ENCODE peak calls at places on chromosomes 5 and 9, in four cellular contexts. L, J, Q and D are unnamed samples.
A peak's percentile ranks its signal among the peaks of the same experiment; 100 is the strongest.

GRCh38 chr9:21287280-21287679 is 17.8 kb downstream of the IFNA5 start:
- DNase-seq in L (no peak), J (no peak), Q (no peak), D (no peak)

GRCh38 chr5:109844695-109845094 is 155.0 kb downstream of the MAN2A1 start:
- DNase-seq in L (no peak), J (no peak), Q (no peak), D (no peak)

GRCh38 chr5:154850255-154851062 is at the start of gene FAXDC2:
- DNase-seq in L (peak; percentile 79), J (peak; percentile 79), Q (peak; percentile 81), D (no peak)

GRCh38 chr9:29039258-29039657 is 1466.0 kb upstream of the C9orf72 start:
- DNase-seq in L (no peak), J (no peak), Q (no peak), D (no peak)

GRCh38 chr5:67059747-67060490 is 136.7 kb downstream of the CD180 start:
- DNase-seq in L (no peak), J (no peak), Q (no peak), D (no peak)

GRCh38 chr9:100322954-100323536 is 29.7 kb downstream of the TEX10 start:
- DNase-seq in L (no peak), J (peak; percentile 53), Q (no peak), D (peak; percentile 44)

GRCh38 chr9:91301161-91301560 is 60.6 kb downstream of the AUH start:
- DNase-seq in L (no peak), J (no peak), Q (no peak), D (no peak)

GRCh38 chr5:91443028-91443427 is 59.9 kb upstream of the ARRDC3 start:
- DNase-seq in L (no peak), J (no peak), Q (no peak), D (no peak)

GRCh38 chr5:61732796-61733195 is 400.7 kb downstream of the ZSWIM6 start:
- DNase-seq in L (no peak), J (no peak), Q (no peak), D (no peak)

GRCh38 chr5:88952344-88952743 is 69.4 kb upstream of the MEF2C start:
- DNase-seq in L (peak; percentile 40), J (peak; percentile 20), Q (no peak), D (no peak)

GRCh38 chr9:136404801-136405136 is 4.8 kb upstream of the SNAPC4 start:
- DNase-seq in L (no peak), J (no peak), Q (no peak), D (no peak)

GRCh38 chr5:110784901-110785300 is 46.1 kb downstream of the SLC25A46 start:
- DNase-seq in L (no peak), J (no peak), Q (no peak), D (no peak)

GRCh38 chr9:95516736-95517558 is at the start of gene PTCH1:
- DNase-seq in L (no peak), J (peak; percentile 91), Q (peak; percentile 72), D (peak; percentile 55)

GRCh38 chr5:103465891-103466290 is 96.7 kb downstream of the NUDT12 start:
- DNase-seq in L (no peak), J (no peak), Q (no peak), D (no peak)

GRCh38 chr5:7802855-7803254 is 48.1 kb downstream of the CFAP90 start:
- DNase-seq in L (no peak), J (no peak), Q (no peak), D (no peak)

GRCh38 chr5:36054646-36055045 is 12.0 kb downstream of the UGT3A2 start:
- DNase-seq in L (no peak), J (no peak), Q (no peak), D (no peak)

GRCh38 chr5:105506692-105507277 is 1944.2 kb upstream of the NUDT12 start:
- DNase-seq in L (no peak), J (peak; percentile 41), Q (no peak), D (no peak)

GRCh38 chr5:71895546-71895945 is 176.5 kb downstream of the CARTPT start:
- DNase-seq in L (no peak), J (no peak), Q (no peak), D (no peak)

GRCh38 chr9:92097997-92098482 is 17.2 kb downstream of the SPTLC1 start:
- DNase-seq in L (peak; percentile 5), J (no peak), Q (peak; percentile 88), D (peak; percentile 87)

GRCh38 chr9:113678874-113679273 is 197.2 kb upstream of the ZNF618 start:
- DNase-seq in L (no peak), J (no peak), Q (no peak), D (no peak)

GRCh38 chr5:161535762-161536161 is 10.8 kb downstream of the GABRB2 start:
- DNase-seq in L (no peak), J (peak; percentile 33), Q (no peak), D (no peak)

GRCh38 chr5:54696931-54697330 is 179.4 kb downstream of the SNX18 start:
- DNase-seq in L (no peak), J (peak; percentile 46), Q (no peak), D (no peak)

GRCh38 chr5:157222506-157223230 is 42.0 kb downstream of the ITK start:
- DNase-seq in L (no peak), J (peak; percentile 15), Q (no peak), D (no peak)

GRCh38 chr9:36132081-36132480 is 4.5 kb upstream of the GLIPR2 start:
- DNase-seq in L (no peak), J (no peak), Q (no peak), D (no peak)

DNA sequence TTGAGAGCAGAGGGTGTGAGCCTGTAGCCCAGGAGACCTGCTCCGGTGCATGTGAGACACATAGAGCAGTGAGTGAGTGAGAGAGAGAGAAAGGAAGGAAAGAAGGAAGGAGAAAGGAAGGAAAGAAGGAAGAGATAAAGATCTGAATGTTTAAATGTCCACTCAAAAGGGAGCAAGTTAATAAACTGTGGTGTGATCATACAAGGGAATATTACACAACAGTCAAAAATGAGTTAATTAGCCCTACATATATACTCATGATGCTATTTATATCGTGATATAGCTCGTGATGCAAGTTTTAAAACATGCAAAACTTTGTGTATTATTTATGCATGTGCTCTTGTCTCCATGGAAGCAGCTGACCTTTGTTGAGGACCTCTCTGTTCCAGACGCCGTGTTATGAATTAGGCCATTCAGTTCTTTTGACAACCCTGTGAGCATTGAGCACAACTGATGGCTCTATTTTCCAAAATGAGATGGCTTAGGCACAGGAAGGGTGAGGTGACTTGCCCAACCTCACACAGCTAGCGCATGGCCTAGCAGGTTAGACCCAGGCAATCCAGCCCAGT is 70.6 kb downstream of the HMCN2 start:
- DNase-seq in L (no peak), J (no peak), Q (no peak), D (no peak)
- H3K4me1 ChIP-seq in L (no peaks in the 10 kb centered on the region), J (no peaks in the 10 kb centered on the region), Q (no peaks in the 10 kb centered on the region), D (no peaks in the 10 kb centered on the region)

GRCh38 chr5:159751459-159751858 is 164.8 kb upstream of the ADRA1B start:
- DNase-seq in L (no peak), J (no peak), Q (no peak), D (no peak)
- H3K4me3 ChIP-seq in L (no peak overlapping the region), J (no peak overlapping the region), Q (no peak overlapping the region), D (no peak overlapping the region)

DNA sequence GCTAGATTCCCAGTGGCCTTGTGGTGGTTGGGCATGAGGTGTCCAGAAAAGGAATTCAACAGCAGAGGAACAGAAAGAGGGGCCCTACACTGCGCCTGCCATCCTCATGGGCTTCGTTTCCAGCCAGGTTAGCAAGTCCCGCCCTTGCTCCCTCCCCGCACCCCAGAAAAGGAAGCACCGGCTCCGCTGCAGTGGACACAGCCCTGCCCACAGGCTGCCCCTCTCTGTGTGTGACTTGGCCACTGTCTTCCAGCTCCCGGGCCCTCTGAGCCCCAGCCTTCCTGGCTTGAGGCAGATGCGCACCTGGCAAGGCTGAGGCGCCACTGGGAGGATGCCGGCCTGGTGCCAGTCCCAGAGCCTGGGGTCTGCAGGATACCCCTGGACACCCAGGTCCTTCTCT is 305.0 kb upstream of the IRX4 start:
- DNase-seq in L (no peak), J (no peak), Q (no peak), D (no peak)
- H3K4me1 ChIP-seq in L (no peaks in the 10 kb centered on the region), J (no peaks in the 10 kb centered on the region), Q (no peaks in the 10 kb centered on the region), D (no peaks in the 10 kb centered on the region)

DNA sequence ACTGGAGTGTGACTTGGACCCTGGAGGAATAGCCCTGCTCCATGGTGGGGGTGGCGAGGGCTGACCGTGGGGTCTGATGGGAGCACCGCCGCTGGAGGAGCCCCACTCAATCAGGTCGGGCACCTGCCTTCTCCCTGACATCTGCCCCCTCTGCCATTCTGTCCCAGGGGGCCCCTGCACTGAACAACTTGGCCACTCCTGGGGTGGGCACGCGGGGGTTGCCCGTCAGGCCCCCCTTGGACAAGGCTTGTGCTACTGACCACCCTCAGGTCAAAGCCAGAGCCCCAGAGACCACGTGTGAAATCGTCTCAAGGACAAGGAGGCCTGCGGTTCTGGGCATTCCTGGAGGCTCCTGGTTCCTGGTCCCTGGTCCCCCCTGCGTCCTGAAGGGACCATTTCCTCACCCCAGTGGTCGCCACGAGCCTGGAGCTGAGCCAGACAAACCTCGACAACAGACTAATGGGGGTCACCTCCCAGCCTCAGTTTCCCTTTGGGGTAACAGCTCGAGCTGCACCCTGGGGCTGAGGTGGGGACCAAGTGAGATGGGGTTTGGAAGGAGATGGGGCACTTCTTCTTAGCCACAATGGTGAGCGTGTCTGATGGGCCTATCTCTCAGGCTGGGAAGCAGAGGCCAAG is 73.4 kb upstream of the RNU6ATAC start:
- DNase-seq in L (no peak), J (no peak), Q (no peak), D (no peak)
- H3K4me3 ChIP-seq in L (no peak overlapping the region), J (no peak overlapping the region), Q (no peak overlapping the region), D (no peak overlapping the region)

GRCh38 chr9:70398145-70398556 is 16.3 kb downstream of the KLF9 start:
- DNase-seq in L (no peak), J (no peak), Q (no peak), D (no peak)
- H3K4me1 ChIP-seq in L (peaks cover 100% of the 10 kb centered on the region), J (peaks cover 4% of the 10 kb centered on the region), Q (peaks cover 86% of the 10 kb centered on the region), D (no peaks in the 10 kb centered on the region)

DNA sequence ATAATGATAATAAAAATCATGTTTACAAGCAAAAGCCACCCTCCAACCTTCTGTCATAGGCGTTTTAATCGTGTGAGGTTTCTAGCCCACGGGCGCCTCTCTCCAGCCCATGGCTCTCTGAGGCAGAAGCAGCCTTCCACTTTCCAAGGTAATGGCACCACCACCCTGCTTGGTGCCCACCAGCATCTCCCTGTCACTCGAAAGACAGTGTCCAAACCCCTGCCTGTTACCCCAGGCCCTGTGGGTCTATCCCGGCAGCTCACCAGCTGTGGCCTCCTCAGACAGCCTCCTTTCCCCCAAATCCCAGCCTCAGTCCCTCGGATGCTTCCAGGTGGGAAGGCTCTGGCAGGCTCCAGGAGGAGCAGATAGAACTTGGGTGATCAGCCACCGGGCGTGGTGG is 123.8 kb upstream of the LPCAT1 start:
- DNase-seq in L (no peak), J (no peak), Q (peak; percentile 43), D (no peak)
- H3K4me3 ChIP-seq in L (no peak overlapping the region), J (no peak overlapping the region), Q (no peak overlapping the region), D (no peak overlapping the region)

DNA sequence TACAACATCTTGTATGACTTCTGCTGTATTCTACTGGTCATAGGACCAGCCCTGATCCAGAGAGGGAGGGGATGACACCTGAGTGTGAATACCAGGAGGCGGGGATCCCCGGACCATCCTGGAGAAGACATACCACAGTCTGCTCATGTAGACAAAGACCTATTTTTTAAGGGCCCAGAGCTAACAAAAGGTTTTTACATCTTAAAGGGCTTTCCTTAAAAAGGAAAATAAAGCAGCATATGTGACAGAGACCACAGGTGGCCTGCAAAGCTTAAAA is 43.8 kb downstream of the RAPGEF1 start:
- DNase-seq in L (no peak), J (no peak), Q (no peak), D (no peak)
- H3K4me1 ChIP-seq in L (peaks cover 68% of the 10 kb centered on the region), J (peaks cover 22% of the 10 kb centered on the region), Q (peaks cover 70% of the 10 kb centered on the region), D (peaks cover 36% of the 10 kb centered on the region)

DNA sequence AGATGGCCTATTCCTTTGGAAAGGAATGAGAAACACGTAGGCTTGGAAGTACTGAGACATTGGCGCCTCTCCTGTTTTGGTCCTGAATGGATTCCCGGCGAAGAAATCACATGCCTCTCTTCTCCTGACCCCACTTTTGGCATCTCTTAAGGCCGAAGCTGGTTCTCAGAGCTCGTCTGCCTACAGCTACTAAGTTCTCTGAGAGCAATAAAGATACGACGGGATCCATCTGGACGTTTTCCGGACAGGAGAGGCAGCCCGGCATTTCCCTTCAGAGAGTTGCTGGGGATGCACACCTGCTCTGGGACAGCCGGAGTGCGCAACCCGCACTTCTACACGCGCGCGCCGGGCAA is 336.8 kb upstream of the PUM3 start:
- DNase-seq in L (no peak), J (no peak), Q (no peak), D (no peak)
- H3K4me3 ChIP-seq in L (peak overlapping the region; percentile 38), J (no peak overlapping the region), Q (no peak overlapping the region), D (no peak overlapping the region)